ENCODE peak calls at places on chromosomes 12 and 14, in four cellular contexts. One of them, this sample, is unnamed.

GRCh38 chr14:96705422-96706092 is 91.6 kb upstream of the VRK1 start:
- DNase-seq in HepG2: no peak
- DNase-seq in GM12878: no peak
- DNase-seq in K562: no peak
- DNase-seq in this sample: no peak

GRCh38 chr12:64609543-64610091 is 678 bp upstream of the RASSF3 start:
- DNase-seq in HepG2: no peak
- DNase-seq in GM12878: no peak
- DNase-seq in K562: peak; percentile 16
- DNase-seq in this sample: no peak

GRCh38 chr12:44653886-44654527 is 222.1 kb downstream of the NELL2 start:
- DNase-seq in HepG2: no peak
- DNase-seq in GM12878: no peak
- DNase-seq in K562: no peak
- DNase-seq in this sample: no peak

GRCh38 chr14:66651536-66652220 is 143.7 kb downstream of the GPHN start:
- DNase-seq in HepG2: no peak
- DNase-seq in GM12878: no peak
- DNase-seq in K562: no peak
- DNase-seq in this sample: no peak

GRCh38 chr12:55057466-55057865 is 37.7 kb downstream of the NEUROD4 start:
- DNase-seq in HepG2: no peak
- DNase-seq in GM12878: no peak
- DNase-seq in K562: no peak
- DNase-seq in this sample: no peak

GRCh38 chr12:122909442-122910288 is 13.7 kb upstream of the VPS37B start:
- DNase-seq in HepG2: no peak
- DNase-seq in GM12878: no peak
- DNase-seq in K562: no peak
- DNase-seq in this sample: no peak

GRCh38 chr14:70655110-70655826 is 13.6 kb downstream of the TTC9 start:
- DNase-seq in HepG2: no peak
- DNase-seq in GM12878: peak; percentile 88
- DNase-seq in K562: no peak
- DNase-seq in this sample: peak; percentile 59

GRCh38 chr12:68162374-68162773 is 2.8 kb upstream of the IFNG start:
- DNase-seq in HepG2: no peak
- DNase-seq in GM12878: no peak
- DNase-seq in K562: no peak
- DNase-seq in this sample: no peak

GRCh38 chr14:58501214-58501816 is 73.8 kb downstream of the KIAA0586 start:
- DNase-seq in HepG2: peak; percentile 54
- DNase-seq in GM12878: peak; percentile 30
- DNase-seq in K562: peak; percentile 17
- DNase-seq in this sample: no peak

GRCh38 chr12:72790273-72790672 is 518.1 kb downstream of the TRHDE start:
- DNase-seq in HepG2: no peak
- DNase-seq in GM12878: no peak
- DNase-seq in K562: no peak
- DNase-seq in this sample: no peak

GRCh38 chr14:51849095-51849494 is 11.3 kb upstream of the GNG2 start:
- DNase-seq in HepG2: no peak
- DNase-seq in GM12878: no peak
- DNase-seq in K562: no peak
- DNase-seq in this sample: no peak

GRCh38 chr12:14258468-14258947 is 107.0 kb upstream of the ATF7IP start:
- DNase-seq in HepG2: no peak
- DNase-seq in GM12878: no peak
- DNase-seq in K562: no peak
- DNase-seq in this sample: no peak

GRCh38 chr12:78194448-78194847 is 363.8 kb downstream of the NAV3 start:
- DNase-seq in HepG2: no peak
- DNase-seq in GM12878: no peak
- DNase-seq in K562: no peak
- DNase-seq in this sample: no peak

GRCh38 chr14:92607702-92608429 is 94.3 kb downstream of the RIN3 start:
- DNase-seq in HepG2: no peak
- DNase-seq in GM12878: no peak
- DNase-seq in K562: no peak
- DNase-seq in this sample: no peak

GRCh38 chr14:101585211-101585610 is 23.9 kb downstream of the DIO3 start:
- DNase-seq in HepG2: no peak
- DNase-seq in GM12878: no peak
- DNase-seq in K562: no peak
- DNase-seq in this sample: no peak

GRCh38 chr14:90503582-90503981 is 106.8 kb downstream of the CALM1 start:
- DNase-seq in HepG2: no peak
- DNase-seq in GM12878: no peak
- DNase-seq in K562: no peak
- DNase-seq in this sample: no peak

GRCh38 chr12:56684745-56685369 is 3.2 kb downstream of the PTGES3 start:
- DNase-seq in HepG2: no peak
- DNase-seq in GM12878: no peak
- DNase-seq in K562: no peak
- DNase-seq in this sample: peak; percentile 3

GRCh38 chr14:81565441-81566290 is 32.0 kb upstream of the SEL1L start:
- DNase-seq in HepG2: peak; percentile 24
- DNase-seq in GM12878: no peak
- DNase-seq in K562: peak; percentile 16
- DNase-seq in this sample: peak; percentile 35

GRCh38 chr14:66045572-66046021 is 440.6 kb upstream of the CCDC196 start:
- DNase-seq in HepG2: no peak
- DNase-seq in GM12878: no peak
- DNase-seq in K562: no peak
- DNase-seq in this sample: no peak

GRCh38 chr12:8948711-8949524 is 527 bp downstream of the M6PR start:
- DNase-seq in HepG2: peak; percentile 7
- DNase-seq in GM12878: no peak
- DNase-seq in K562: peak; percentile 31
- DNase-seq in this sample: no peak

GRCh38 chr14:55339770-55340169 is 68.5 kb downstream of the FBXO34 start:
- DNase-seq in HepG2: no peak
- DNase-seq in GM12878: no peak
- DNase-seq in K562: no peak
- DNase-seq in this sample: no peak

GRCh38 chr12:55814257-55814656 is 3.3 kb downstream of the SARNP start:
- DNase-seq in HepG2: no peak
- DNase-seq in GM12878: no peak
- DNase-seq in K562: no peak
- DNase-seq in this sample: no peak

GRCh38 chr12:116142936-116143882 is 134.3 kb downstream of the MED13L start:
- DNase-seq in HepG2: no peak
- DNase-seq in GM12878: no peak
- DNase-seq in K562: no peak
- DNase-seq in this sample: no peak

GRCh38 chr12:106081606-106082005 is 57.1 kb downstream of the NUAK1 start:
- DNase-seq in HepG2: peak; percentile 54
- DNase-seq in GM12878: no peak
- DNase-seq in K562: no peak
- DNase-seq in this sample: no peak

GRCh38 chr14:61870163-61870562 is 107.9 kb downstream of the SNAPC1 start:
- DNase-seq in HepG2: no peak
- DNase-seq in GM12878: no peak
- DNase-seq in K562: no peak
- DNase-seq in this sample: no peak

GRCh38 chr12:111685322-111685810 is 390 bp downstream of the BRAP start:
- DNase-seq in HepG2: peak; percentile 12
- DNase-seq in GM12878: no peak
- DNase-seq in K562: peak; percentile 65
- DNase-seq in this sample: no peak

GRCh38 chr12:123771261-123771660 is 9.2 kb downstream of the DNAH10 start:
- DNase-seq in HepG2: no peak
- DNase-seq in GM12878: no peak
- DNase-seq in K562: no peak
- DNase-seq in this sample: no peak

GRCh38 chr12:34033628-34034296 is 11.5 kb downstream of the ALG10 start:
- DNase-seq in HepG2: peak; percentile 12
- DNase-seq in GM12878: no peak
- DNase-seq in K562: peak; percentile 19
- DNase-seq in this sample: no peak

GRCh38 chr14:69299286-69300035 is 39.5 kb downstream of the GALNT16 start:
- DNase-seq in HepG2: no peak
- DNase-seq in GM12878: no peak
- DNase-seq in K562: no peak
- DNase-seq in this sample: peak; percentile 65

GRCh38 chr14:28596336-28596735 is 170.3 kb upstream of the FOXG1 start:
- DNase-seq in HepG2: no peak
- DNase-seq in GM12878: no peak
- DNase-seq in K562: no peak
- DNase-seq in this sample: no peak

GRCh38 chr12:96237465-96238077 is 43.4 kb downstream of the ELK3 start:
- DNase-seq in HepG2: no peak
- DNase-seq in GM12878: no peak
- DNase-seq in K562: no peak
- DNase-seq in this sample: no peak

DNA sequence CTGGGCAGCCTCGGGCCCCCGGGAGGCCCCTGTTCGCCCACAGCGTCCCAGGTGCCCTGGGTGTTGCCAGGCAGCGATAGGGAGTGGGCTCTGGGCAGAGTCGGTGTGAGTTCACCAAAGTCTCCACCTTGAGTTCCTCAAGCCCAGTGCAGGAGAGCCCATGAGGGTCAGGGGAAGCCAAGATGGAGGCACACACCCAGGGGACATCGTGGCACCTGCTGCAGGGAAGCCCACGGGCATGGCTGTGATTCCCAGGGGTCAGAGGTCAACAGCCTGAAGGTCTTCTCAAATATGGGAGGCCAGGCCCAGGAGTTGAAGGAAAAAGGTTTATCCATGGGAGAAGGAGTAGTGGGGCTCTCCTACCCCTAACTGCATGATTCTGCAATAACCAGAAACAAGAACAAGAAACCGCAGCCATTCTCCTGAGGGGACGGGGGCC is 148.8 kb downstream of the ADGRD1 start:
- DNase-seq in HepG2: no peak
- DNase-seq in GM12878: no peak
- DNase-seq in K562: no peak
- DNase-seq in this sample: no peak
- TF ChIP-seq NR2C2 in HepG2: no peak
- TF ChIP-seq NR2C2 in GM12878: peak; percentile 15
- TF ChIP-seq NR2C2 in K562: no peak
- TF ChIP-seq NR2C2 in this sample: no peak

DNA sequence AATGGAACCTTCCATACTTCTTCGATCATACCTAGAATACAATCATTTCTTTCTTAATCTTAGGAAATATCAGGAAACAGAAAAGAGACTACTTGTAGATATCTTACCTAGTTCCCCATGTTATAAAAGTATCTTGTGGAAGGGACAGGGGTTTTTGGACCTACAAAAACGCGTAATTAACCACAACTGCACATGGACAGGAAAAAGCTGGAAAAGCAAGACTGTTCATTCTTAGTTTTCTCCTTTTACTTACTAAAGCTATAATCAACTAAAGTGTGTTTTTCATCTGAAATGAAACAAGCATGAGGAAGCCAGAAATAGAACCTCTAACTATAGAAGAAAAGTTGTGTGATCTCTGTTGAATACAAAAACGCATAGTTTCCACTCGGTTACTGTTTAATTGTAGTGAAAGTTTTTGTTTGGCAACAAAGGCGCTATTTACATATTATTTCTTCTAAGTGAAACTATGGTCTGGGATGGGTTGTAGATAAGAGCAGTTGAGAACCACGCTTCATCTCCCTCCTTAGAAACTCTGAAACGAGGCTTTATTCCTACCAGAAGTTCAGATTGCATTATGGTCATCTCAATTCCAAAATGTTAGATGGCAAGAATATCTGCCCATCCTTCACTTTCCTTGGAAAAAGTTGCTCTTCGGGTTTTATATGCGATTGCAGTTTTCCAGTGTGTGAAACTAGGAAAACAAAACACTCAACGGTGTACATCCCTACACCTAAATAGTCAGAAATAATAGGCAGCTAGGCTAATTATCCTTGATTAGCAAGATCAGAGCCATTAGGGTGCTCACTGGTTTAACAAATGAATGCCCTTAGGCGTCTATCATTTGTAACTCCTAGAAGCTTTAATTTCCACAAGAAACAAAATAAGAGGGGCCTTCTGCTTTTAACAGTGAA is 1.1 kb downstream of the BCAT1 start:
- DNase-seq in HepG2: no peak
- DNase-seq in GM12878: no peak
- DNase-seq in K562: no peak
- DNase-seq in this sample: no peak
- TF ChIP-seq NR2C2 in HepG2: no peak
- TF ChIP-seq NR2C2 in GM12878: no peak
- TF ChIP-seq NR2C2 in K562: no peak
- TF ChIP-seq NR2C2 in this sample: no peak

GRCh38 chr14:35335388-35336092 is 43.4 kb downstream of the PSMA6 start:
- DNase-seq in HepG2: peak; percentile 86
- DNase-seq in GM12878: no peak
- DNase-seq in K562: no peak
- DNase-seq in this sample: no peak

GRCh38 chr14:35331605-35332516 is 39.7 kb downstream of the PSMA6 start:
- DNase-seq in HepG2: peak; percentile 75
- DNase-seq in GM12878: no peak
- DNase-seq in K562: no peak
- DNase-seq in this sample: no peak

GRCh38 chr14:35332517-35333346 is 40.5 kb downstream of the PSMA6 start:
- DNase-seq in HepG2: no peak
- DNase-seq in GM12878: no peak
- DNase-seq in K562: no peak
- DNase-seq in this sample: no peak

GRCh38 chr14:35333797-35334743 is 41.9 kb downstream of the PSMA6 start:
- DNase-seq in HepG2: peak; percentile 78
- DNase-seq in GM12878: no peak
- DNase-seq in K562: no peak
- DNase-seq in this sample: no peak

DNA sequence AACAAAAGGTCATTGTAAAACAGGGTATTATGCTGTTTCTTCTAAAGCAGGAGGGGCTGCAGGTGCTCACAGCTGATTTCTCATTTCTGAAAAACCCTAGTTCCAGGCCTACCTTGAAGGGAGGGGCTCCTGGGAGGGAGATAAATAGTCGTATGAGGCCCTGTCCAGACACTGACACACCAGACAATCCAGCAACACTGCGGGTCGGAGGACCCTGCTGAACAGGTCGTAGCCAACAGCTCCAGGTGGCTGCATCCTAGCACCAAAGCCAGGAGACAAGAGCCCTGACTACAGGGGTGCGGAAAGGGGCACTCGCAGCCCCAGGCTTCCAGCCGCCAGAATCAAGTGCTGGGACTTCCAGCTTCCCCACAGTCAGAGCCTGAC is 41.2 kb downstream of the PSMA6 start:
- DNase-seq in HepG2: no peak
- DNase-seq in GM12878: no peak
- DNase-seq in K562: no peak
- DNase-seq in this sample: peak; percentile 20
- TF ChIP-seq NR2C2 in HepG2: no peak
- TF ChIP-seq NR2C2 in GM12878: no peak
- TF ChIP-seq NR2C2 in K562: no peak
- TF ChIP-seq NR2C2 in this sample: no peak

DNA sequence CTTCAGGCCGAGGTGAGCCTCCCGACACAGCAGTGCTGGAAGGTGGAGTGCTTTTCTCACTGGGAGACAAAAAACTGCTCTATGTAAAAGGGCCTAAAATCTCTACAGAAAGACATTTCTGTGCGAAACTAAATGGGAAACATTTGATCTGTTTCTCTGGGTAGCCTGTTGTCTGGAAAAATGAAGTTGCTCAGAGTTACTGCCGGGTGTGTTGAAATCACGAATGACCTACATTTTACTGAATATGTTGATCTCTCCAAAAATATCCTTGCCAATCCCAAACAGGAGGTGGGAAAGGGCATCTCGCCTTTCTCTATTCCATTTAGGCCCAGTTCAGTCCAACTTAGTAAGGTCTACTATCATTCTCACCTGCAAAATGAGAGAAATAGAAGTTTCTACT is 54.7 kb downstream of the RAB35 start:
- DNase-seq in HepG2: no peak
- DNase-seq in GM12878: no peak
- DNase-seq in K562: no peak
- DNase-seq in this sample: no peak
- TF ChIP-seq NR2C2 in HepG2: no peak
- TF ChIP-seq NR2C2 in GM12878: no peak
- TF ChIP-seq NR2C2 in K562: no peak
- TF ChIP-seq NR2C2 in this sample: no peak

This sample was measured in WTC11.